ENCODE peak calls at places on chromosomes 2 and 18, in six cellular contexts. B is pancreas; G is effector memory CD4-positive, alpha-beta T cell; Z is left lung; U is ascending aorta; I is adipocyte. K is an unnamed sample. For H3K9me3, the result is how much of the 10 kb centered on the place peaks cover.

GRCh38 chr2:216412022-216412999 is at the start of gene SMARCAL1:
- DNase-seq in B (peak), G (peak), Z (peak), U (peak), I (peak), K (peak)

GRCh38 chr18:22871809-22872525 is 61.2 kb upstream of the RBBP8 start:
- DNase-seq in B (no peak), G (no peak), Z (no peak), U (no peak), I (peak), K (no peak)

GRCh38 chr2:171327043-171327496 is 106.7 kb downstream of the METTL8 start:
- DNase-seq in B (no peak), G (no peak), Z (no peak), U (no peak), I (peak), K (no peak)

GRCh38 chr18:12838178-12838634 is 45.8 kb downstream of the PTPN2 start:
- DNase-seq in B (no peak), G (no peak), Z (peak), U (no peak), I (peak), K (no peak)

GRCh38 chr2:167188596-167188967 is 300.3 kb downstream of the XIRP2 start:
- DNase-seq in B (no peak), G (no peak), Z (no peak), U (no peak), I (peak), K (no peak)

GRCh38 chr2:102251042-102251848 is 60.1 kb upstream of the IL1RL1 start:
- DNase-seq in B (peak), G (peak), Z (peak), U (no peak), I (peak), K (peak)

GRCh38 chr2:32355976-32356734 is 668 bp upstream of the BIRC6 start:
- DNase-seq in B (no peak), G (no peak), Z (no peak), U (no peak), I (no peak), K (no peak)

GRCh38 chr2:180573951-180574350 is 406.5 kb upstream of the UBE2E3 start:
- DNase-seq in B (no peak), G (no peak), Z (no peak), U (no peak), I (peak), K (no peak)

GRCh38 chr2:80515961-80516360 is 211.4 kb upstream of the LRRTM1 start:
- DNase-seq in B (no peak), G (no peak), Z (no peak), U (no peak), I (no peak), K (no peak)

GRCh38 chr18:10074122-10074521 is 160.3 kb downstream of the VAPA start:
- DNase-seq in B (no peak), G (no peak), Z (no peak), U (no peak), I (no peak), K (no peak)

GRCh38 chr2:175403599-175404221 is 222.2 kb upstream of the ATP5MC3 start:
- DNase-seq in B (no peak), G (no peak), Z (no peak), U (no peak), I (no peak), K (no peak)

GRCh38 chr2:65278450-65279030 is 50.9 kb downstream of the ACTR2 start:
- DNase-seq in B (no peak), G (no peak), Z (no peak), U (no peak), I (no peak), K (no peak)

GRCh38 chr2:146634256-146635068 is 1210.4 kb upstream of the ACVR2A start:
- DNase-seq in B (no peak), G (no peak), Z (no peak), U (no peak), I (no peak), K (no peak)

GRCh38 chr2:64987001-64987962 is 1.9 kb upstream of the SLC1A4 start:
- DNase-seq in B (no peak), G (no peak), Z (no peak), U (no peak), I (peak), K (no peak)

GRCh38 chr2:46066591-46066990 is 230.6 kb upstream of the EPAS1 start:
- DNase-seq in B (no peak), G (no peak), Z (no peak), U (no peak), I (no peak), K (no peak)

GRCh38 chr2:237927135-237927534 is 39.7 kb upstream of the UBE2F start:
- DNase-seq in B (no peak), G (no peak), Z (no peak), U (no peak), I (no peak), K (no peak)

GRCh38 chr2:61257446-61257845 is 95.5 kb downstream of the C2orf74 start:
- DNase-seq in B (no peak), G (no peak), Z (no peak), U (no peak), I (no peak), K (no peak)

GRCh38 chr2:113138428-113139322 is 11.3 kb downstream of the IL1RN start:
- DNase-seq in B (no peak), G (no peak), Z (no peak), U (no peak), I (peak), K (peak)

GRCh38 chr2:240953426-240954425 is 44.7 kb upstream of the SNED1 start:
- DNase-seq in B (no peak), G (no peak), Z (no peak), U (no peak), I (no peak), K (no peak)

GRCh38 chr18:14961991-14962390 is 214.0 kb downstream of the ANKRD30B start:
- DNase-seq in B (no peak), G (no peak), Z (no peak), U (no peak), I (no peak), K (no peak)

GRCh38 chr18:14962626-14963025 is 214.7 kb downstream of the ANKRD30B start:
- DNase-seq in B (no peak), G (no peak), Z (no peak), U (no peak), I (no peak), K (no peak)

GRCh38 chr18:14958701-14959100 is 210.7 kb downstream of the ANKRD30B start:
- DNase-seq in B (no peak), G (no peak), Z (no peak), U (no peak), I (no peak), K (no peak)

GRCh38 chr18:14963246-14963645 is 215.3 kb downstream of the ANKRD30B start:
- DNase-seq in B (no peak), G (no peak), Z (no peak), U (no peak), I (no peak), K (no peak)

GRCh38 chr18:14959550-14959949 is 211.6 kb downstream of the ANKRD30B start:
- DNase-seq in B (no peak), G (no peak), Z (no peak), U (no peak), I (no peak), K (no peak)
- H3K9me3 ChIP-seq in B (under half), G (under half), Z (under half), U (under half), I (under half), K (under half)

DNA sequence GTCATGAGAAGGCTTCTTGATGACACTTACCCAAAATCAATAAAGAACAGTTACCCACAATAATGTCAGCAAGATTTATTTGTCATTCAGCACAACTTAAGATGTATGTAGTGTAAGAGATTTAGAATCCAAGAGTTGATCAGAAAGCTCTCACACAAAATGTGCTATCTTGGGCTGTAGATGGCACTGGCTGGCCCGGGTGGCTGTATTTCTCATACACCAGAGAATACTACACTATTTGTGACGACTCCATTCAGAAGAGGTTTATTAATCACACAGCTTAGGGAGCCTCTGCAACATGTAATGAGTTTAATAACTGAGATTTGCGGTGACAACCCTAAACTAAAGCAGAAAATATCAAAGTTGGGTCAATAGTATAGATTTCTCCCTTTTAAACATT is 530.4 kb upstream of the KLHL29 start:
- DNase-seq in B (no peak), G (no peak), Z (no peak), U (no peak), I (no peak), K (no peak)
- H3K9me3 ChIP-seq in B (under half), G (under half), Z (under half), U (under half), I (under half), K (under half)

GRCh38 chr2:2840101-2840531 is 509.0 kb upstream of the MYT1L start:
- DNase-seq in B (no peak), G (no peak), Z (no peak), U (no peak), I (no peak), K (no peak)
- H3K9me3 ChIP-seq in B (under half), G (under half), Z (under half), U (under half), I (under half), K (under half)

GRCh38 chr18:13913205-13913604 is 2.1 kb downstream of the MC2R start:
- DNase-seq in B (no peak), G (no peak), Z (no peak), U (no peak), I (no peak), K (no peak)

GRCh38 chr18:13910501-13910900 is 4.8 kb downstream of the MC2R start:
- DNase-seq in B (no peak), G (no peak), Z (no peak), U (no peak), I (no peak), K (no peak)

GRCh38 chr18:13914170-13914569 is 1.2 kb downstream of the MC2R start:
- DNase-seq in B (no peak), G (no peak), Z (no peak), U (no peak), I (no peak), K (no peak)

GRCh38 chr18:13910986-13911385 is 4.3 kb downstream of the MC2R start:
- DNase-seq in B (no peak), G (no peak), Z (no peak), U (no peak), I (no peak), K (no peak)

GRCh38 chr18:13912601-13913000 is 2.7 kb downstream of the MC2R start:
- DNase-seq in B (no peak), G (no peak), Z (no peak), U (no peak), I (no peak), K (no peak)
- H3K9me3 ChIP-seq in B (under half), G (under half), Z (under half), U (under half), I (under half), K (under half)

GRCh38 chr2:17057109-17058017 is 391.7 kb upstream of the CYRIA start:
- DNase-seq in B (no peak), G (no peak), Z (no peak), U (no peak), I (no peak), K (no peak)
- H3K9me3 ChIP-seq in B (under half), G (under half), Z (under half), U (under half), I (under half), K (under half)